ENCODE peak calls at places on chromosome 10, in nine cellular contexts. One of them, this sample, is unnamed.
A peak's percentile ranks its signal among the peaks of the same experiment; 100 is the strongest.

GRCh38 chr10:125441151-125441550 is 241.8 kb downstream of the TEX36 start:
- DNase-seq in spleen: no peak
- DNase-seq in body of pancreas: no peak
- DNase-seq in brain microvascular endothelial cell: peak; percentile 20
- DNase-seq in left ventricle myocardium inferior: no peak
- DNase-seq in fibroblast of the aortic adventitia: no peak
- DNase-seq in SJSA1: no peak
- DNase-seq in lung: no peak
- DNase-seq in neural progenitor cell: no peak
- DNase-seq in this sample: no peak

GRCh38 chr10:28822719-28823464 is 145.6 kb downstream of the BAMBI start:
- DNase-seq in spleen: no peak
- DNase-seq in body of pancreas: no peak
- DNase-seq in brain microvascular endothelial cell: no peak
- DNase-seq in left ventricle myocardium inferior: no peak
- DNase-seq in fibroblast of the aortic adventitia: no peak
- DNase-seq in SJSA1: no peak
- DNase-seq in lung: no peak
- DNase-seq in neural progenitor cell: no peak
- DNase-seq in this sample: no peak

GRCh38 chr10:98029149-98030092 is 1.0 kb downstream of the CRTAC1 start:
- DNase-seq in spleen: no peak
- DNase-seq in body of pancreas: no peak
- DNase-seq in brain microvascular endothelial cell: no peak
- DNase-seq in left ventricle myocardium inferior: no peak
- DNase-seq in fibroblast of the aortic adventitia: no peak
- DNase-seq in SJSA1: no peak
- DNase-seq in lung: no peak
- DNase-seq in neural progenitor cell: peak; percentile 60
- DNase-seq in this sample: no peak

GRCh38 chr10:33216661-33217427 is 117.6 kb downstream of the NRP1 start:
- DNase-seq in spleen: no peak
- DNase-seq in body of pancreas: no peak
- DNase-seq in brain microvascular endothelial cell: peak; percentile 41
- DNase-seq in left ventricle myocardium inferior: no peak
- DNase-seq in fibroblast of the aortic adventitia: no peak
- DNase-seq in SJSA1: peak; percentile 51
- DNase-seq in lung: no peak
- DNase-seq in neural progenitor cell: no peak
- DNase-seq in this sample: no peak

GRCh38 chr10:97140887-97141745 is 44.6 kb downstream of the SLIT1 start:
- DNase-seq in spleen: peak; percentile 41
- DNase-seq in body of pancreas: no peak
- DNase-seq in brain microvascular endothelial cell: no peak
- DNase-seq in left ventricle myocardium inferior: no peak
- DNase-seq in fibroblast of the aortic adventitia: no peak
- DNase-seq in SJSA1: no peak
- DNase-seq in lung: no peak
- DNase-seq in neural progenitor cell: peak; percentile 36
- DNase-seq in this sample: no peak

GRCh38 chr10:24957624-24958435 is 5.4 kb upstream of the PRTFDC1 start:
- DNase-seq in spleen: no peak
- DNase-seq in body of pancreas: no peak
- DNase-seq in brain microvascular endothelial cell: peak; percentile 66
- DNase-seq in left ventricle myocardium inferior: no peak
- DNase-seq in fibroblast of the aortic adventitia: peak; percentile 98
- DNase-seq in SJSA1: no peak
- DNase-seq in lung: no peak
- DNase-seq in neural progenitor cell: no peak
- DNase-seq in this sample: no peak

GRCh38 chr10:46267132-46267985 is 19.4 kb upstream of the ANTXRL start:
- DNase-seq in spleen: no peak
- DNase-seq in body of pancreas: no peak
- DNase-seq in brain microvascular endothelial cell: no peak
- DNase-seq in left ventricle myocardium inferior: no peak
- DNase-seq in fibroblast of the aortic adventitia: no peak
- DNase-seq in SJSA1: no peak
- DNase-seq in lung: no peak
- DNase-seq in neural progenitor cell: no peak
- DNase-seq in this sample: no peak

GRCh38 chr10:75959209-75959608 is 527.8 kb downstream of the LRMDA start:
- DNase-seq in spleen: no peak
- DNase-seq in body of pancreas: no peak
- DNase-seq in brain microvascular endothelial cell: peak; percentile 84
- DNase-seq in left ventricle myocardium inferior: no peak
- DNase-seq in fibroblast of the aortic adventitia: peak; percentile 72
- DNase-seq in SJSA1: peak; percentile 47
- DNase-seq in lung: no peak
- DNase-seq in neural progenitor cell: no peak
- DNase-seq in this sample: no peak

GRCh38 chr10:90751107-90751997 is 106.5 kb downstream of the HTR7 start:
- DNase-seq in spleen: no peak
- DNase-seq in body of pancreas: peak; percentile 48
- DNase-seq in brain microvascular endothelial cell: peak; percentile 14
- DNase-seq in left ventricle myocardium inferior: no peak
- DNase-seq in fibroblast of the aortic adventitia: peak; percentile 61
- DNase-seq in SJSA1: no peak
- DNase-seq in lung: no peak
- DNase-seq in neural progenitor cell: peak; percentile 65
- DNase-seq in this sample: peak; percentile 60

GRCh38 chr10:106424981-106425380 is 739.5 kb downstream of the SORCS1 start:
- DNase-seq in spleen: no peak
- DNase-seq in body of pancreas: no peak
- DNase-seq in brain microvascular endothelial cell: no peak
- DNase-seq in left ventricle myocardium inferior: no peak
- DNase-seq in fibroblast of the aortic adventitia: peak; percentile 14
- DNase-seq in SJSA1: no peak
- DNase-seq in lung: no peak
- DNase-seq in neural progenitor cell: no peak
- DNase-seq in this sample: no peak

GRCh38 chr10:123870260-123870659 is 21.3 kb downstream of the CPXM2 start:
- DNase-seq in spleen: no peak
- DNase-seq in body of pancreas: no peak
- DNase-seq in brain microvascular endothelial cell: no peak
- DNase-seq in left ventricle myocardium inferior: no peak
- DNase-seq in fibroblast of the aortic adventitia: no peak
- DNase-seq in SJSA1: no peak
- DNase-seq in lung: no peak
- DNase-seq in neural progenitor cell: no peak
- DNase-seq in this sample: no peak

GRCh38 chr10:58373446-58373834 is 11.8 kb upstream of the TFAM start:
- DNase-seq in spleen: no peak
- DNase-seq in body of pancreas: no peak
- DNase-seq in brain microvascular endothelial cell: no peak
- DNase-seq in left ventricle myocardium inferior: no peak
- DNase-seq in fibroblast of the aortic adventitia: no peak
- DNase-seq in SJSA1: no peak
- DNase-seq in lung: no peak
- DNase-seq in neural progenitor cell: no peak
- DNase-seq in this sample: no peak

GRCh38 chr10:128643658-128644057 is 517.4 kb upstream of the MKI67 start:
- DNase-seq in spleen: no peak
- DNase-seq in body of pancreas: no peak
- DNase-seq in brain microvascular endothelial cell: no peak
- DNase-seq in left ventricle myocardium inferior: no peak
- DNase-seq in fibroblast of the aortic adventitia: no peak
- DNase-seq in SJSA1: no peak
- DNase-seq in lung: no peak
- DNase-seq in neural progenitor cell: no peak
- DNase-seq in this sample: no peak

GRCh38 chr10:25682203-25682950 is 251.7 kb upstream of the MYO3A start:
- DNase-seq in spleen: no peak
- DNase-seq in body of pancreas: peak; percentile 10
- DNase-seq in brain microvascular endothelial cell: peak; percentile 4
- DNase-seq in left ventricle myocardium inferior: no peak
- DNase-seq in fibroblast of the aortic adventitia: peak; percentile 52
- DNase-seq in SJSA1: peak; percentile 59
- DNase-seq in lung: no peak
- DNase-seq in neural progenitor cell: peak; percentile 50
- DNase-seq in this sample: no peak

GRCh38 chr10:22631646-22632278 is 82.6 kb downstream of the PIP4K2A start:
- DNase-seq in spleen: no peak
- DNase-seq in body of pancreas: no peak
- DNase-seq in brain microvascular endothelial cell: peak; percentile 82
- DNase-seq in left ventricle myocardium inferior: no peak
- DNase-seq in fibroblast of the aortic adventitia: peak; percentile 17
- DNase-seq in SJSA1: no peak
- DNase-seq in lung: no peak
- DNase-seq in neural progenitor cell: no peak
- DNase-seq in this sample: no peak

GRCh38 chr10:92404592-92404991 is 113.6 kb downstream of the MARCHF5 start:
- DNase-seq in spleen: no peak
- DNase-seq in body of pancreas: no peak
- DNase-seq in brain microvascular endothelial cell: no peak
- DNase-seq in left ventricle myocardium inferior: no peak
- DNase-seq in fibroblast of the aortic adventitia: no peak
- DNase-seq in SJSA1: no peak
- DNase-seq in lung: no peak
- DNase-seq in neural progenitor cell: no peak
- DNase-seq in this sample: no peak

DNA sequence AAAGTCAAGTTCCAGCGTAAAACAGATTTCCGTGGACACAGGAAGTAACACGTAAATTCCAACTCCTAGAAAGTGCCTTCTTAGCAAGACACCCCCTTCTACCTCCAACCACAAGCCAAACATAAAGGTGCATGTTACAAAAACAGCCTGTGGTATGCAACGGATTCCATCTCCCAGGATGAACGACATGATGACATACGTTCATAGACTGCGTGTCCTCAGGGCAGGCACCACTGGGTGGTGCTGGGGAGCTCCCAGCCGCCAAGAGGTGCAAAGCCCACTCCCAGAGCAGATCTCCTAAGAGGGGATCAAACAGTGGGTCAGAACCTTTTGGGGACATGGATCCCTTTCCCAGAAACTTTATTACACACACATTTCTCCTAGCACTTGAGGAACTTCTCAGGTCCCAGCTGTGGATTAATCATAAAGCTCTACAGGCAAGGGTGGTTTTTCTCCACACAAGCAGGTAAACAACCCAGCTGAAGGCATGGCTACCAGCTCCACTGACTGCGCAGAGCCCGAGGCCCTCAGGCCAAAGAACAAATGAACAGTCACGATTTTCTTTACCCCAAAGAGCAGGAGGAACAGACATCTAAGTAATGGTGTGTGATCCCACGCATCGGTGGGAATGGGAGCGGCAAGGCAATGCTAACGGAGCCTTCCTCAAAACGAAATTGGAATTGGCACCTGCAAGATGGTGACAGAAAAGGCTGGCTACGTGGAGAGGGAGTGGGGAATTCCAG is 13.8 kb downstream of the PSAP start:
- DNase-seq in spleen: no peak
- DNase-seq in body of pancreas: no peak
- DNase-seq in brain microvascular endothelial cell: no peak
- DNase-seq in left ventricle myocardium inferior: no peak
- DNase-seq in fibroblast of the aortic adventitia: no peak
- DNase-seq in SJSA1: no peak
- DNase-seq in lung: no peak
- DNase-seq in neural progenitor cell: peak; percentile 65
- DNase-seq in this sample: no peak
- H3K4me3 ChIP-seq in spleen: no peak overlapping the region
- H3K4me3 ChIP-seq in body of pancreas: no peak overlapping the region
- H3K4me3 ChIP-seq in brain microvascular endothelial cell: no peak overlapping the region
- H3K4me3 ChIP-seq in left ventricle myocardium inferior: peak overlapping the region; percentile 26
- H3K4me3 ChIP-seq in fibroblast of the aortic adventitia: no peak overlapping the region
- H3K4me3 ChIP-seq in SJSA1: no peak overlapping the region
- H3K4me3 ChIP-seq in lung: no peak overlapping the region
- H3K4me3 ChIP-seq in neural progenitor cell: no peak overlapping the region
- H3K4me3 ChIP-seq in this sample: no peak overlapping the region

DNA sequence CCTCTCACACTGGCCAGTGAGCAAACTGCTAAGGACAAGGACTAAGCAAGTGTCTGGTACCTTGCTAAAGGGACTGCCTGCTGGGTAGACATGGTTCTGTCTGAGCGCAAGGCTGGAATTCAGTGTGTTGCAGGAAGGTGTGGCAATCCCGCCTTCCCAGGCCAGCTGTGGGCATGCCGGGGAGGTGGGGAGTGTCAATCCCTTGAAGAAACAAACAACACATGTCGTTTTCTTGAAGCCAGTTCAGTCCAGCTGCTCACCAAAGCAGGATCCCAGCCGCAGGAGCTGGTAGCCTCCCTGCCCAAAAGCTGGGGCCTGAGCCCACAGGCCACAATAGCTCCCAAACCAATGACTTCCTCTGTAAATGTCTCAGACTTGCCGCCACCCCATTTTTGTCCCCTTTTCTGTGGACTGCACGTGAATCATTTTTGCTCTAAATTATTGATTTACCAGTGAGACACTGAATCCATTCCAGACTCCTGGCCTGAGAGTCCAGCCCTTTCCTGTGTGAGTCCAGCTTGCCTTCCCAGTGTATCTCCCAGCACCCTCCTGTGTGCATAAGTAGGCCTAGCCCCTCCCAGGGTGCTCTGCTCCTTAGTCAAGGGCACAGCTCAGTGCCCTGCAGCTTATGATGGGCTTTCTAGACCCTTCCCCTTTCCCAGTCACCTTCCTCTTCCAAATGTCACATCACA is 166.8 kb downstream of the RGS10 start:
- DNase-seq in spleen: no peak
- DNase-seq in body of pancreas: no peak
- DNase-seq in brain microvascular endothelial cell: no peak
- DNase-seq in left ventricle myocardium inferior: peak; percentile 51
- DNase-seq in fibroblast of the aortic adventitia: peak; percentile 45
- DNase-seq in SJSA1: no peak
- DNase-seq in lung: no peak
- DNase-seq in neural progenitor cell: peak; percentile 62
- DNase-seq in this sample: no peak
- H3K4me3 ChIP-seq in spleen: no peak overlapping the region
- H3K4me3 ChIP-seq in body of pancreas: no peak overlapping the region
- H3K4me3 ChIP-seq in brain microvascular endothelial cell: no peak overlapping the region
- H3K4me3 ChIP-seq in left ventricle myocardium inferior: no peak overlapping the region
- H3K4me3 ChIP-seq in fibroblast of the aortic adventitia: no peak overlapping the region
- H3K4me3 ChIP-seq in SJSA1: no peak overlapping the region
- H3K4me3 ChIP-seq in lung: no peak overlapping the region
- H3K4me3 ChIP-seq in neural progenitor cell: no peak overlapping the region
- H3K4me3 ChIP-seq in this sample: no peak overlapping the region

GRCh38 chr10:69578508-69578991 is 5.3 kb upstream of the NEUROG3 start:
- DNase-seq in spleen: no peak
- DNase-seq in body of pancreas: no peak
- DNase-seq in brain microvascular endothelial cell: no peak
- DNase-seq in left ventricle myocardium inferior: no peak
- DNase-seq in fibroblast of the aortic adventitia: no peak
- DNase-seq in SJSA1: no peak
- DNase-seq in lung: no peak
- DNase-seq in neural progenitor cell: peak; percentile 61
- DNase-seq in this sample: no peak
- H3K4me3 ChIP-seq in spleen: no peak overlapping the region
- H3K4me3 ChIP-seq in body of pancreas: no peak overlapping the region
- H3K4me3 ChIP-seq in brain microvascular endothelial cell: no peak overlapping the region
- H3K4me3 ChIP-seq in left ventricle myocardium inferior: no peak overlapping the region
- H3K4me3 ChIP-seq in fibroblast of the aortic adventitia: no peak overlapping the region
- H3K4me3 ChIP-seq in SJSA1: no peak overlapping the region
- H3K4me3 ChIP-seq in lung: no peak overlapping the region
- H3K4me3 ChIP-seq in neural progenitor cell: peak overlapping the region; percentile 27
- H3K4me3 ChIP-seq in this sample: no peak overlapping the region

DNA sequence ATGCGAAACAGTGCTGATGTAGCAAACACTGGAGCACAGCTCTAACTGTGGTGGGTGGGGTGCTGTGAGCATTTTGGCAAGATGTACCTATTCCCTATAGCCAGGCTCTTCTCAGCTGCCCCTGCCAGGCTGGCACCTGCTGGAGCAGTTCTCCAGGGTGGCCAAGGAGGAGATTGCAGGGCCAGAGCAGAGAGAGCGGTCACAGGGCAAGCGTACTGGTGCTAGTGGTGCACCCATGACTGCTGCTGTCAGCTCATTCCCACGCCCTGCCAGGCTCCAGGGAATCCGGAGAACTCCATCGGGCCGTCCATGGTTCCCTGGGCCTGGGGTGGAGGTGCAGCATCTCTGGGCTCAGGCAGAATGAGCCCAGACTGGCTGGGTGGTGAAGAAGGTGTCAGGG is 2.1 kb downstream of the COL13A1 start:
- DNase-seq in spleen: peak; percentile 47
- DNase-seq in body of pancreas: no peak
- DNase-seq in brain microvascular endothelial cell: no peak
- DNase-seq in left ventricle myocardium inferior: no peak
- DNase-seq in fibroblast of the aortic adventitia: no peak
- DNase-seq in SJSA1: no peak
- DNase-seq in lung: no peak
- DNase-seq in neural progenitor cell: no peak
- DNase-seq in this sample: no peak
- H3K4me3 ChIP-seq in spleen: peak overlapping the region; percentile 47
- H3K4me3 ChIP-seq in body of pancreas: no peak overlapping the region
- H3K4me3 ChIP-seq in brain microvascular endothelial cell: peak overlapping the region; percentile 76
- H3K4me3 ChIP-seq in left ventricle myocardium inferior: no peak overlapping the region
- H3K4me3 ChIP-seq in fibroblast of the aortic adventitia: peak overlapping the region; percentile 82
- H3K4me3 ChIP-seq in SJSA1: peak overlapping the region; percentile 75
- H3K4me3 ChIP-seq in lung: no peak overlapping the region
- H3K4me3 ChIP-seq in neural progenitor cell: no peak overlapping the region
- H3K4me3 ChIP-seq in this sample: no peak overlapping the region

This sample was measured in MM.1S.